ENCODE peak calls at places on chromosomes 6 and 20, in ten cellular contexts. B, M, P, F, L, K, H, G, A and Y are unnamed samples.
A peak's percentile ranks its signal among the peaks of the same experiment; 100 is the strongest.

GRCh38 chr6:133779916-133780315 is 109.0 kb upstream of the TCF21 start:
- DNase-seq in B (no peak), M (no peak), P (no peak), F (no peak), L (no peak), K (no peak), H (no peak), G (no peak), A (no peak), Y (no peak)

GRCh38 chr20:409697-410559 is 1.8 kb downstream of the RBCK1 start:
- DNase-seq in B (no peak), M (no peak), P (peak; percentile 81), F (no peak), L (no peak), K (peak; percentile 55), H (no peak), G (no peak), A (no peak), Y (no peak)

GRCh38 chr6:85764844-85765243 is 122.2 kb upstream of the SYNCRIP start:
- DNase-seq in B (no peak), M (no peak), P (no peak), F (no peak), L (no peak), K (no peak), H (no peak), G (no peak), A (no peak), Y (no peak)

GRCh38 chr6:113184736-113185135 is 672.4 kb upstream of the MARCKS start:
- DNase-seq in B (no peak), M (no peak), P (no peak), F (no peak), L (no peak), K (no peak), H (no peak), G (no peak), A (no peak), Y (peak; percentile 65)

GRCh38 chr6:53943410-53943809 is 148.6 kb downstream of the LRRC1 start:
- DNase-seq in B (no peak), M (no peak), P (no peak), F (no peak), L (no peak), K (no peak), H (no peak), G (no peak), A (no peak), Y (no peak)

GRCh38 chr6:152575621-152576150 is 61.5 kb downstream of the SYNE1 start:
- DNase-seq in B (no peak), M (no peak), P (no peak), F (peak; percentile 16), L (no peak), K (no peak), H (no peak), G (no peak), A (peak; percentile 21), Y (no peak)

GRCh38 chr20:58402827-58403226 is 13.8 kb downstream of the VAPB start:
- DNase-seq in B (no peak), M (no peak), P (no peak), F (no peak), L (no peak), K (no peak), H (no peak), G (peak; percentile 21), A (no peak), Y (no peak)

GRCh38 chr6:105600342-105601293 is 197.7 kb upstream of the PREP start:
- DNase-seq in B (no peak), M (no peak), P (no peak), F (no peak), L (no peak), K (no peak), H (no peak), G (no peak), A (peak; percentile 44), Y (no peak)

GRCh38 chr20:45306431-45306982 is at the start of gene RBPJL:
- DNase-seq in B (no peak), M (no peak), P (peak; percentile 84), F (no peak), L (peak; percentile 91), K (no peak), H (no peak), G (no peak), A (peak; percentile 77), Y (no peak)

GRCh38 chr6:119002069-119002468 is 67.1 kb upstream of the MCM9 start:
- DNase-seq in B (no peak), M (no peak), P (no peak), F (no peak), L (no peak), K (no peak), H (no peak), G (no peak), A (no peak), Y (no peak)

GRCh38 chr6:84568971-84569370 is 195.4 kb downstream of the TBX18 start:
- DNase-seq in B (peak; percentile 10), M (no peak), P (no peak), F (no peak), L (no peak), K (no peak), H (no peak), G (no peak), A (peak; percentile 58), Y (no peak)

GRCh38 chr6:38153946-38154345 is 334.4 kb downstream of the ZFAND3 start:
- DNase-seq in B (no peak), M (peak; percentile 47), P (no peak), F (no peak), L (peak; percentile 50), K (no peak), H (no peak), G (no peak), A (no peak), Y (no peak)

GRCh38 chr6:150857906-150858365 is 7.6 kb upstream of the MTHFD1L start:
- DNase-seq in B (no peak), M (no peak), P (no peak), F (no peak), L (no peak), K (no peak), H (no peak), G (no peak), A (no peak), Y (no peak)

GRCh38 chr20:22379472-22379871 is 204.9 kb downstream of the FOXA2 start:
- DNase-seq in B (peak; percentile 77), M (no peak), P (no peak), F (no peak), L (no peak), K (no peak), H (no peak), G (no peak), A (no peak), Y (no peak)

GRCh38 chr6:44222987-44223470 is 366 bp upstream of the SLC29A1 start:
- DNase-seq in B (no peak), M (no peak), P (no peak), F (no peak), L (no peak), K (no peak), H (no peak), G (no peak), A (peak; percentile 28), Y (peak; percentile 73)
- H3K27ac ChIP-seq in B (peak overlapping the region; percentile 45), M (peak overlapping the region; percentile 92), P (peak overlapping the region; percentile 67), F (peak overlapping the region; percentile 86), L (peak overlapping the region; percentile 88), K (peak overlapping the region; percentile 85), H (peak overlapping the region; percentile 95), G (no peak overlapping the region), A (peak overlapping the region; percentile 26), Y (peak overlapping the region; percentile 97)

GRCh38 chr20:63734946-63735858 is 1.3 kb upstream of the LIME1 start:
- DNase-seq in B (no peak), M (no peak), P (peak; percentile 78), F (peak; percentile 70), L (peak; percentile 81), K (no peak), H (no peak), G (no peak), A (no peak), Y (peak; percentile 63)
- TF ChIP-seq POLR2AphosphoS5 in B (no peak), M (no peak), P (no peak), F (no peak), L (no peak), K (no peak), H (no peak), G (no peak), A (no peak), Y (no peak)

GRCh38 chr6:111825439-111825838 is 47.8 kb downstream of the FYN start:
- DNase-seq in B (no peak), M (no peak), P (no peak), F (no peak), L (no peak), K (no peak), H (no peak), G (no peak), A (no peak), Y (no peak)

GRCh38 chr6:111828799-111829198 is 44.5 kb downstream of the FYN start:
- DNase-seq in B (no peak), M (no peak), P (no peak), F (no peak), L (no peak), K (no peak), H (no peak), G (no peak), A (no peak), Y (no peak)

GRCh38 chr6:111823831-111824607 is 49.2 kb downstream of the FYN start:
- DNase-seq in B (no peak), M (no peak), P (no peak), F (no peak), L (no peak), K (no peak), H (no peak), G (no peak), A (no peak), Y (no peak)

GRCh38 chr6:111823012-111823411 is 50.2 kb downstream of the FYN start:
- DNase-seq in B (no peak), M (no peak), P (no peak), F (no peak), L (no peak), K (no peak), H (no peak), G (no peak), A (no peak), Y (no peak)

DNA sequence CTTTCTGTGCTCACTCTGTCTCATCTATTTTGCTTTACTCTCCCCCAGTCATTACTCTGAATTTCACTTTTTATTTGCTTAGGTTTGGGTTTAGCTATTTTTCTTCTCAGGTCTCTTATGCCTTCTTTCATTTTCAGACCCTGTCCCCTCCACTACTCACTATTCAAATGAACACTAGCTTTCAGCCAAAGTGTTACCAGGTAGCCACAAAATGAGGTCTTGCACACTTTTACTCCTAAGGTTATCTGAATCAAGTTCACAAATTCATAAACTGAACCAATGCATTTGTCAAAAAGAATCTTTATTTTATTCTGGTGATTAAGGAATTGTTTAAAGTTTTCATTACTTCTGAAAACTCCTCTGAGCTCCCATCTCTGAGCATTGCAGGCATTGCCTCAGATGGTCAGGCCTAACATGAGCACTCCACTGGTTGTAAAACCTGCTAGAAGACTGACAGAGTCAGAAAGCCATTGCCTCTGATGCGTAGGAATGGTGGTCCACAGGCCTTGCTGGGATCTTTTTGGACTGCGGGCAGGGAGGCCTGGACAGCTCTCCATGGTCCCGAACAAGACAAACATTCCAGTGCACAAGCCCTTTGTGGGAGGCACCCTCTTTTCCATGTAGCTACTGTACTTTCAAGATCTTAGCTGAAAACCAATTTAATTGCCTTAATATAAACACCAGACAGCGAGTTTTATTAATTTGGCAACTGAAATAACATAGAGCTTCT is 48.5 kb downstream of the FYN start:
- DNase-seq in B (no peak), M (no peak), P (no peak), F (no peak), L (no peak), K (no peak), H (no peak), G (no peak), A (no peak), Y (no peak)
- H3K27ac ChIP-seq in B (no peak overlapping the region), M (peak overlapping the region; percentile 24), P (peak overlapping the region; percentile 68), F (no peak overlapping the region), L (peak overlapping the region; percentile 82), K (peak overlapping the region; percentile 54), H (no peak overlapping the region), G (peak overlapping the region; percentile 57), A (no peak overlapping the region), Y (peak overlapping the region; percentile 51)

GRCh38 chr6:167826230-167827061 is at the start of gene AFDN:
- DNase-seq in B (no peak), M (peak; percentile 92), P (peak; percentile 94), F (no peak), L (peak; percentile 96), K (peak; percentile 83), H (no peak), G (no peak), A (peak; percentile 78), Y (peak; percentile 91)
- TF ChIP-seq POLR2AphosphoS5 in B (peak; percentile 34), M (no peak), P (peak; percentile 52), F (no peak), L (peak; percentile 33), K (peak; percentile 42), H (no peak), G (no peak), A (peak; percentile 58), Y (peak; percentile 26)